ENCODE peak calls at places on chromosomes 11 and 22, in seven cellular contexts. O is HFF-Myc, B is IMR-90, G is choroid plexus epithelial cell, L is fibroblast of pulmonary artery, S is ovary, I is WERI-Rb-1. V is an unnamed sample.

GRCh38 chr11:62921573-62922188 is 518 bp upstream of the CHRM1 start:
- DNase-seq in O (no peak), B (peak), G (no peak), L (peak), S (no peak), I (no peak), V (peak)

GRCh38 chr11:119700536-119701346 is 28.3 kb downstream of the NECTIN1 start:
- DNase-seq in O (no peak), B (no peak), G (no peak), L (no peak), S (no peak), I (no peak), V (no peak)

GRCh38 chr11:122038543-122038942 is 77.5 kb downstream of the BLID start:
- DNase-seq in O (peak), B (peak), G (peak), L (peak), S (no peak), I (no peak), V (peak)

GRCh38 chr11:94740083-94740974 is 27.8 kb upstream of the AMOTL1 start:
- DNase-seq in O (no peak), B (no peak), G (peak), L (peak), S (peak), I (peak), V (peak)

GRCh38 chr22:49662681-49663080 is 165.0 kb downstream of the BRD1 start:
- DNase-seq in O (no peak), B (no peak), G (no peak), L (no peak), S (no peak), I (no peak), V (no peak)

GRCh38 chr11:75815345-75815983 is 454 bp downstream of the UVRAG start:
- DNase-seq in O (no peak), B (peak), G (peak), L (peak), S (peak), I (no peak), V (peak)

GRCh38 chr11:73401924-73402833 is 26.0 kb downstream of the RELT start:
- DNase-seq in O (no peak), B (no peak), G (no peak), L (no peak), S (no peak), I (no peak), V (peak)

GRCh38 chr22:22520667-22521602 is 865 bp upstream of the ZNF280A start:
- DNase-seq in O (no peak), B (peak), G (peak), L (peak), S (no peak), I (no peak), V (no peak)

GRCh38 chr22:33049125-33049729 is 9.0 kb downstream of the SYN3 start:
- DNase-seq in O (peak), B (peak), G (peak), L (peak), S (peak), I (peak), V (peak)

GRCh38 chr11:8309862-8310261 is 46.2 kb upstream of the LMO1 start:
- DNase-seq in O (no peak), B (no peak), G (no peak), L (no peak), S (no peak), I (peak), V (no peak)
- TF ChIP-seq CTCF in O (peak), B (no peak), G (no peak), L (no peak), S (no peak), I (peak), V (no peak)

GRCh38 chr11:1116666-1117390 is 40.9 kb upstream of the MUC5AC start:
- DNase-seq in O (no peak), B (no peak), G (no peak), L (no peak), S (peak), I (no peak), V (no peak)

GRCh38 chr11:1119282-1120146 is 38.2 kb upstream of the MUC5AC start:
- DNase-seq in O (no peak), B (no peak), G (no peak), L (no peak), S (no peak), I (no peak), V (no peak)

GRCh38 chr11:1117970-1118369 is 39.8 kb upstream of the MUC5AC start:
- DNase-seq in O (no peak), B (no peak), G (no peak), L (no peak), S (peak), I (no peak), V (no peak)

GRCh38 chr11:1120532-1121342 is 37.0 kb upstream of the MUC5AC start:
- DNase-seq in O (no peak), B (no peak), G (no peak), L (no peak), S (no peak), I (no peak), V (no peak)

GRCh38 chr11:1118755-1119275 is 38.9 kb upstream of the MUC5AC start:
- DNase-seq in O (no peak), B (no peak), G (no peak), L (no peak), S (no peak), I (no peak), V (no peak)
- H3K4me3 ChIP-seq in O (no peak), B (no peak), G (no peak), L (no peak), S (no peak), I (no peak), V (no peak)

GRCh38 chr22:41966607-41967240 is 2.5 kb upstream of the SEPTIN3 start:
- DNase-seq in O (peak), B (peak), G (peak), L (peak), S (no peak), I (peak), V (peak)
- TF ChIP-seq CTCF in O (peak), B (peak), G (peak), L (peak), S (no peak), I (peak), V (peak)

GRCh38 chr22:45211848-45212247 is 28.8 kb downstream of the KIAA0930 start:
- DNase-seq in O (no peak), B (no peak), G (no peak), L (peak), S (no peak), I (no peak), V (no peak)

GRCh38 chr22:45210577-45211431 is 29.9 kb downstream of the KIAA0930 start:
- DNase-seq in O (peak), B (no peak), G (no peak), L (no peak), S (no peak), I (no peak), V (no peak)

GRCh38 chr22:45210174-45210573 is 30.5 kb downstream of the KIAA0930 start:
- DNase-seq in O (no peak), B (no peak), G (no peak), L (no peak), S (no peak), I (no peak), V (no peak)

GRCh38 chr22:45212306-45212709 is 28.4 kb downstream of the KIAA0930 start:
- DNase-seq in O (peak), B (peak), G (peak), L (peak), S (peak), I (peak), V (peak)

GRCh38 chr22:45211435-45211834 is 29.3 kb downstream of the KIAA0930 start:
- DNase-seq in O (no peak), B (no peak), G (no peak), L (no peak), S (no peak), I (no peak), V (no peak)
- H3K4me3 ChIP-seq in O (peak), B (no peak), G (no peak), L (no peak), S (no peak), I (no peak), V (no peak)

DNA sequence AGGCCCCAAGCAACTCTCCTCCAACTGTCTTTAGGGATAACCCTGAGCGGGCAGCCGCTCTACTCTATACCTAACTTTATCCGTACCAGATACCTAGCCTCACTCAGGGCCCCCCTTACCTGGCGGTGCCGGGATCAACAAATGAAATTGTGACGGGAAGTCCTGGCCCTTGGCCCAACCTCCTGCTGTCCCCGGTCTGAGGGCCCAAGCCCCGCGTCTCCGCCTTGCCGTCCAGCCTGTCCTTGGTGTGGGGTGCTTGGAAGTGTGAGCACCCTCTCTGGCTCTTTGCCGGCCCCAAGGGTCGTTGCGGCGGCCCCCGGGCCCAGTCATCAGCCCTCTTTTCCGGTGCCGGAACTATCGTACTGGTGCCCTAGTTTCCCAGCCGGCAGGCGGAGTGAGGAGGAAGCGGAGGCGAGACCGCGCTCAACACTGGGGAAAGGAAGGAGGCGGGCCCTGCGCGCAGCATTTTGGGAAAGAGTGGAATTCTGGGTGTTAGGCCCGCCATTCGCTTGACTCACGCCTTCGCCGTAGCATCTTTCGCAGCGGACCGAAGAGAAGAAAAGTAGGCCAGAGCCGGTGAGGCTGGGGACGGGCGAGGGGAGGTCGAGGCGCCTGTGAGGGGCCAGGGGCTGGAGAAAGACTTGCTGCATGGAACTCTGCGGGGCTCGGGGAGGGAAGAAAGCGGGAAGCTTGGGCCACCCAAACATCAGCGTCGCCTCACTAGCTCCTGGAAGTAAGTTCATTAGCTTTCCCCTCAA is at the start of gene SNRPD3:
- DNase-seq in O (peak), B (peak), G (peak), L (peak), S (peak), I (peak), V (peak)
- TF ChIP-seq CTCF in O (no peak), B (no peak), G (peak), L (no peak), S (peak), I (no peak), V (peak)